ENCODE peak calls at places on chromosomes 4 and X, in seven cellular contexts. I is CD4-positive, alpha-beta T cell; B is fibroblast of lung; Z is GM23248; U is colonic mucosa; G is effector memory CD4-positive, alpha-beta T cell; O is AG04450. C is an unnamed sample.

GRCh38 chr4:158865520-158866177 is 96.8 kb downstream of the FNIP2 start:
- DNase-seq in G (no peak), U (no peak), O (no peak), I (no peak), B (no peak), Z (no peak), C (no peak)

GRCh38 chr4:184097240-184097619 is 120.4 kb downstream of the ENPP6 start:
- DNase-seq in O (no peak), Z (peak), G (no peak), U (peak), I (no peak), B (no peak), C (no peak)

GRCh38 chrX:20432048-20432447 is 165.3 kb upstream of the RPS6KA3 start:
- DNase-seq in B (peak), I (no peak), Z (peak), U (no peak), O (no peak), G (no peak), C (no peak)

GRCh38 chr4:81405900-81406401 is 65.8 kb downstream of the RASGEF1B start:
- DNase-seq in Z (peak), O (peak), G (peak), B (peak), U (peak), I (peak), C (peak)

GRCh38 chrX:68942141-68942540 is 113.3 kb downstream of the EFNB1 start:
- DNase-seq in O (no peak), G (no peak), U (peak), B (no peak), I (no peak), Z (no peak), C (no peak)

GRCh38 chr4:20370284-20370683 is 118.6 kb downstream of the SLIT2 start:
- DNase-seq in Z (peak), O (peak), I (no peak), B (peak), G (no peak), U (no peak), C (peak)

GRCh38 chr4:3226467-3226866 is 22.5 kb upstream of the MSANTD1 start:
- DNase-seq in Z (no peak), G (no peak), I (no peak), O (no peak), B (no peak), U (peak), C (no peak)

GRCh38 chrX:13008189-13008533 is 33.3 kb downstream of the TMSB4X start:
- DNase-seq in G (no peak), I (no peak), O (no peak), U (no peak), Z (no peak), B (no peak), C (no peak)

GRCh38 chr4:103400405-103400804 is 202.3 kb upstream of the CENPE start:
- DNase-seq in U (no peak), G (no peak), I (no peak), B (peak), Z (peak), O (no peak), C (peak)

GRCh38 chr4:184668096-184668495 is 18.6 kb downstream of the PRIMPOL start:
- DNase-seq in I (no peak), G (no peak), U (no peak), B (no peak), O (no peak), Z (no peak), C (no peak)

GRCh38 chr4:52622564-52622963 is 36.5 kb downstream of the USP46 start:
- DNase-seq in Z (no peak), G (no peak), U (no peak), I (no peak), O (no peak), B (no peak), C (no peak)

GRCh38 chrX:70504772-70505450 is 60.3 kb downstream of the DLG3 start:
- DNase-seq in G (no peak), B (no peak), O (no peak), I (no peak), Z (no peak), U (no peak), C (no peak)

GRCh38 chrX:71195959-71196727 is 26.9 kb upstream of the GJB1 start:
- DNase-seq in B (no peak), G (no peak), U (no peak), O (no peak), I (no peak), Z (no peak), C (no peak)

GRCh38 chrX:42399632-42400024 is 378.3 kb downstream of the PPP1R2C start:
- DNase-seq in U (no peak), G (no peak), I (no peak), B (no peak), Z (no peak), O (no peak), C (no peak)

GRCh38 chr4:146648384-146648783 is 9.7 kb downstream of the POU4F2 start:
- DNase-seq in B (no peak), U (no peak), G (no peak), I (no peak), Z (no peak), O (no peak), C (no peak)

GRCh38 chr4:158778065-158778711 is 9.4 kb downstream of the FNIP2 start:
- DNase-seq in Z (no peak), I (no peak), B (no peak), O (no peak), U (no peak), G (no peak), C (no peak)

GRCh38 chr4:100095729-100096595 is 94.3 kb downstream of the DDIT4L start:
- DNase-seq in B (peak), I (peak), U (peak), Z (peak), O (peak), G (peak), C (peak)

GRCh38 chrX:129496625-129497024 is 26.7 kb downstream of the SMARCA1 start:
- DNase-seq in O (no peak), B (peak), G (no peak), I (no peak), Z (peak), U (no peak), C (no peak)

GRCh38 chr4:99447513-99447912 is 12.4 kb upstream of the ADH7 start:
- DNase-seq in G (no peak), U (no peak), I (no peak), B (no peak), Z (no peak), O (no peak), C (no peak)

GRCh38 chrX:1009771-1010170 is 202.7 kb downstream of the CRLF2 start:
- DNase-seq in U (no peak), Z (no peak), I (no peak), O (no peak), B (no peak), G (no peak), C (no peak)

GRCh38 chrX:15737188-15737956 is 698 bp upstream of the CA5B start:
- DNase-seq in U (no peak), I (no peak), G (no peak), O (no peak), Z (peak), B (no peak), C (peak)

GRCh38 chr4:67580577-67580976 is 22.1 kb downstream of the STAP1 start:
- DNase-seq in O (no peak), I (no peak), B (no peak), G (no peak), Z (no peak), U (no peak), C (no peak)

GRCh38 chrX:1591863-1592127 is 391 bp downstream of the AKAP17A start:
- DNase-seq in Z (peak), G (no peak), O (no peak), B (no peak), U (peak), I (no peak), C (no peak)

GRCh38 chrX:151912780-151913179 is at the start of gene MAGEA4:
- DNase-seq in U (no peak), G (no peak), O (no peak), B (no peak), I (no peak), Z (no peak), C (no peak)

GRCh38 chr4:129926936-129927335 is 831.0 kb downstream of the C4orf33 start:
- DNase-seq in U (no peak), O (no peak), G (no peak), I (no peak), Z (no peak), B (no peak), C (peak)

GRCh38 chr4:94304365-94304971 is 38.2 kb downstream of the HPGDS start:
- DNase-seq in O (no peak), U (no peak), Z (peak), B (peak), G (no peak), I (no peak), C (peak)

GRCh38 chr4:137363496-137363895 is 168.8 kb downstream of the PCDH18 start:
- DNase-seq in I (no peak), U (no peak), B (no peak), G (no peak), Z (no peak), O (no peak), C (no peak)

GRCh38 chr4:137359691-137360315 is 172.5 kb downstream of the PCDH18 start:
- DNase-seq in G (no peak), B (peak), Z (peak), I (no peak), U (no peak), O (peak), C (peak)

GRCh38 chr4:137367608-137368007 is 164.7 kb downstream of the PCDH18 start:
- DNase-seq in I (no peak), B (peak), U (no peak), O (peak), G (no peak), Z (peak), C (no peak)

GRCh38 chr4:137360701-137361213 is 171.5 kb downstream of the PCDH18 start:
- DNase-seq in Z (no peak), U (no peak), B (no peak), O (no peak), G (no peak), I (no peak), C (no peak)

GRCh38 chr4:137361756-137362470 is 170.4 kb downstream of the PCDH18 start:
- DNase-seq in O (no peak), Z (peak), U (no peak), I (no peak), B (peak), G (no peak), C (no peak)
- H3K27ac ChIP-seq in O (peak), Z (no peak), U (no peak), I (no peak), B (no peak), G (no peak), C (no peak)

DNA sequence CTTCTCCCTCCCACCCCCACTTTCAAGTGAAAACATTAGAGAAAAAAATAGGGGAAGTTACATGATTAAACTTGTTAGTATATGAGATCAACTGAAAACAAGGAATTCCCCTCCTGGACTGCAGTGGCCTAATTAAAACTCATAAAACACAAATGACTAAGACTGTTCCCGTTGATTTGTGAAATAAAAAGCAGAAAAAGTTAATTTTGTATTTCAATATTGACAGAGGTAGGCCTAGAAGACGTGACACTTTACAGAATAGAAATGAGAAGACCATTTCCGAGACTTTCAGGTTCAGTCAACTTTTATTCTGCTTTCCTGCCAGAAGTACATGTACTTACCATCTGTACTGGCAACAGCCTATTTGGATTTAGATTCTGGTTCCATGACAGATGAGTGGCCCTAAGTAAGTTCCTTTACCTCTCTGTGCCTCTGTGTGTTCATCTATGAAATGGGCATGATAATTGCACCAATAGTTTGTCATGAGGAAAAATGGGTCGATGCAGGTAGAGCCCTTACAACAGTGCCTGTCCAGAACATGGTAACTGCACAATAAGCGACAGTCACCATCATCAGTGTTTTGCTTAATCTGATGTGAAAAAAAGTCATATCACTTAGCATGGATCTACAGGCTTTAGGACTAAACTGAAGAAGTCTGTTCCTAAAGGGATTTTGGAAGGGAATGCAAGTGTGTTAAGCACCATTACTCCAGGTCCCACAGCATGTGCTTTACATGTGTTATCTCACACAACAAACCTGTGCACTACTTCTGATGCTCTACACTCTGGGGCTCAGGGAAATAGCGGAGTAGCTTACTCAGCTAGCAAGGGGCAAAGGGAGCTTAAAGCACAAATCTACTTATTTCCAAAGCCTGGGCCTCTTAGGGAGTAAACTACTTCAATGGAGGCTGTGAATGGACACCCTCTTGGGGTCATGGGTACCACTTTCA is 562.3 kb upstream of the DIPK2B start:
- DNase-seq in I (no peak), Z (peak), O (no peak), B (no peak), U (no peak), G (no peak), C (no peak)
- H3K27ac ChIP-seq in I (no peak), Z (peak), O (peak), B (peak), U (no peak), G (peak), C (no peak)

DNA sequence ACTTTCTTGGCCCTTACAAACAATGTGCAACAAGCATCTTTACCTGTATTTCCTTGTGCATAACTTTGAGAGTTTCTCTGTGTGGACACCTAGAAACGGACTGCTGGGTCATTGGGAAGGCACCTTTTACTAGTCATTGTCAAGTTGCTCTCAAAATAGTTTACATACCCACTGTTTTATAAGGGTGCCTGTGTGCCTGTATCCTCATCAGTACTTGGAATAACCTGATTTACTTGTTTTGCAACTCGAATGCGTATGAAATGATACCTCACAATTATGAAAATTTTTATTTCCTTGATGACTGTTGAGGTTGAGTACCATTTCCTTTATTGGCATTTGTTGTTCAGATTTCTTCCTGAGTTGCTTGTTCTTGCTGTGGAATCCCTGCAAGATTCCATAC is 150.8 kb downstream of the STIM2 start:
- DNase-seq in I (no peak), U (no peak), O (no peak), G (no peak), Z (no peak), B (no peak), C (no peak)
- H3K27ac ChIP-seq in I (no peak), U (no peak), O (no peak), G (no peak), Z (no peak), B (no peak), C (no peak)

GRCh38 chrX:17707731-17708130 is 29.6 kb upstream of the SCML1 start:
- DNase-seq in I (no peak), Z (no peak), U (no peak), B (no peak), G (no peak), O (no peak), C (no peak)
- H3K27ac ChIP-seq in I (no peak), Z (no peak), U (no peak), B (no peak), G (no peak), O (no peak), C (no peak)

GRCh38 chrX:78934866-78935265 is 10.3 kb upstream of the P2RY10 start:
- DNase-seq in Z (no peak), I (no peak), U (no peak), O (no peak), G (no peak), B (no peak), C (no peak)
- H3K27ac ChIP-seq in Z (no peak), I (no peak), U (no peak), O (no peak), G (no peak), B (no peak), C (no peak)

C was measured in hepatocyte.